ENCODE peak calls at places on chromosomes 13 and 19, in four cellular contexts. Z, P, X and L are unnamed samples.

GRCh38 chr19:49890349-49891311 is 6.1 kb downstream of the IL4I1 start:
- DNase-seq in Z (no peak), P (peak; percentile 86), X (no peak), L (peak; percentile 80)

GRCh38 chr13:72141845-72142470 is 275.0 kb upstream of the DACH1 start:
- DNase-seq in X (no peak), Z (no peak), P (no peak), L (no peak)

GRCh38 chr13:30866692-30867669 is 39.1 kb upstream of the MEDAG start:
- DNase-seq in Z (no peak), X (no peak), P (no peak), L (no peak)

GRCh38 chr13:40666905-40667621 is 622 bp upstream of the FOXO1 start:
- DNase-seq in Z (no peak), P (peak; percentile 50), X (peak; percentile 48), L (peak; percentile 70)

GRCh38 chr19:7778081-7778480 is 15.0 kb downstream of the CLEC4M start:
- DNase-seq in X (no peak), P (no peak), Z (no peak), L (no peak)

GRCh38 chr13:98327326-98328314 is 150.6 kb upstream of the RNF113B start:
- DNase-seq in P (no peak), Z (no peak), X (peak; percentile 88), L (peak; percentile 87)

GRCh38 chr19:56080669-56081401 is 40.3 kb downstream of the ZNF787 start:
- DNase-seq in Z (peak; percentile 38), X (peak; percentile 52), P (peak; percentile 84), L (peak; percentile 93)

GRCh38 chr13:46551410-46552301 is 1.3 kb upstream of the LRCH1 start:
- DNase-seq in P (peak; percentile 71), Z (no peak), X (peak; percentile 61), L (peak; percentile 87)

GRCh38 chr13:37985281-37985680 is 115.7 kb upstream of the TRPC4 start:
- DNase-seq in Z (no peak), P (no peak), X (no peak), L (no peak)

GRCh38 chr13:98507060-98507797 is 69.7 kb downstream of the STK24 start:
- DNase-seq in P (peak; percentile 69), X (peak; percentile 48), Z (no peak), L (peak; percentile 67)

GRCh38 chr19:37136118-37136517 is 36.4 kb downstream of the ZNF585A start:
- DNase-seq in X (no peak), Z (no peak), P (no peak), L (no peak)

GRCh38 chr19:13018037-13018914 is 23.0 kb downstream of the NFIX start:
- DNase-seq in Z (no peak), P (peak; percentile 50), X (no peak), L (peak; percentile 70)

GRCh38 chr13:27131202-27131623 is 40.4 kb downstream of the USP12 start:
- DNase-seq in Z (peak; percentile 99), X (no peak), P (peak; percentile 57), L (peak; percentile 45)

GRCh38 chr13:29817604-29818378 is 32.6 kb downstream of the UBL3 start:
- DNase-seq in Z (peak; percentile 69), P (no peak), X (no peak), L (no peak)

GRCh38 chr19:9971341-9971897 is 35.1 kb upstream of the OLFM2 start:
- DNase-seq in X (no peak), Z (no peak), P (no peak), L (no peak)

GRCh38 chr13:39417643-39418042 is 185.3 kb downstream of the LHFPL6 start:
- DNase-seq in P (no peak), X (no peak), Z (no peak), L (peak; percentile 52)

GRCh38 chr13:55464222-55464621 is 1676.5 kb upstream of the PRR20A start:
- DNase-seq in X (no peak), Z (no peak), P (no peak), L (no peak)

GRCh38 chr19:58002384-58003152 is at the start of gene ZNF606:
- DNase-seq in X (peak; percentile 72), P (peak; percentile 16), Z (peak; percentile 31), L (peak; percentile 94)

GRCh38 chr19:52638601-52639000 is 446 bp upstream of the ZNF83 start:
- DNase-seq in P (peak; percentile 40), Z (no peak), X (no peak), L (peak; percentile 40)

GRCh38 chr13:28984326-28984725 is 164.2 kb downstream of the MTUS2 start:
- DNase-seq in Z (no peak), X (no peak), P (no peak), L (no peak)

GRCh38 chr13:111515648-111516047 is 195.2 kb downstream of the TEX29 start:
- DNase-seq in Z (no peak), X (no peak), P (no peak), L (no peak)

DNA sequence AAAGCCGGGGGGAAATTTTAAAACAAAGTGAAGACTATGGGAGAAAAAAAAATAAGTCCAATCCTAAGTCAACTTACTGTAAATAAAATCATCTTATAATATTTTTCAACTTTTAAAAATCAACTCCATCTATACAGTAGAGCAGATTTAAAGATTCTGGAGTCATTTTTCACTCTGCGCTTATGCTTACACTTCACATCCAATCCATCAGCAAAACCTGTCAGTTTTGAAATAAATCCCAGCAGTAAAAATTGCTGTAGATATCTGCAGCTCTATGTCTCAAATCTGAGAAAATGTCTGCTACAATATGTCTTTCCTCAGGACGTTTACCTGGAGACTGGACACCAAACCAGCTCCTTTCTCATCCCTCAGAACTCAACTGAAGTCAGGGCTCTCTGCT is 254.6 kb upstream of the KLHL1 start:
- DNase-seq in Z (no peak), P (no peak), X (no peak), L (no peak)
- TF ChIP-seq POLR2AphosphoS5 in Z (no peak), P (no peak), X (no peak), L (no peak)

DNA sequence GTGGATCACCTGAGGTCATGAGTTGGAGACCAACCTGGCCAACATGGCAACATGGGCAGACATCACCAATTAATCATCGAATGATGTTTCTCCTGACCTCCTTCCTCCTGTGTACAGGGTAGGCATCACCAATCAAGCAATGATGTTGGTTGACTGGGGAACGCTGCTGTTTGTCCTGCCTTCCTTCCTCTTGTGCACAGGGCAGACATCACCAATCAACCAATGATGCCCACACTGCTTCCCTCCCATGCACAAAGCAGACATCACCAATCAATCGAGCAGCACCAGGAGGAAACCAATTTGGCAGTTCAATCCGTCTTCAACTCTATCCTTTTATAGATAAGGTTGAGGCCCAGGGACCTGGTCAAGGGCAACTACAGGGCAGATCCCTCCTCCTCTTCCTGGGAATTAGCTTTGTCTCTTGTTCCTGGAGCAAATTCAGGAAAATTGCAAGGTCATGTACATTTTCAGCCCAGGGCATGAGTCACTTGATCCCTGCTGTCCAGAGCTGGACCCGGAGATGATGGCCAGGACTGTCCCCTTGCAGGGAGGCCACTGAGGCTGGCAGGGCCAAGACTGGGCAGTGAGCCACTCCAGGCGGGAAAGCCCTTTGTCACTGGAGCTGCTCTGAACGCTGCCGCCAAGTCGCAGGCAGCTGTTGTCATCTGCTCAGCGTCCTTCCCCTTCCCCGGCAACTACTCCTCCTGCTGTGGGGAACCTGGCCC is 5.3 kb upstream of the CSNK1G2 start:
- DNase-seq in X (peak; percentile 62), Z (no peak), P (peak; percentile 66), L (peak; percentile 63)
- TF ChIP-seq JUNB in X (no peak), Z (no peak), P (no peak), L (no peak)

DNA sequence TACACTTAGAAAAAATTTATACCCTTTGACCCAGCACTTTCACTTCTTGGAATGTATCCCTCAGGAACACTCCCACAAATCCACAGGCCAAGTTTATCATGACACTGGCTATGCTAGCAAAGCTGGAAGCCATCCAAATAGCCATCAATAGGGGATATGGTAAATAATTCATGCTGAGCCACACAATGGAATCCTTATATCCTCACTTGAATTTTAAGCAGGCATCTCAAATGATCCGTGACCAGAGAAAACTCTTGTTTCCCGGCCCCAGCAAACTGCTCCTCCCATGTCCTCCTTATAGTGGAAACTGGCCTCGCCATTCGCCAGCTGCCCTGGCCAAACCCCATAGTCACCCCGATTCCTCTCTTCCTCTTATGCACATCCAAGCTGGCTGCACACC is 37.6 kb downstream of the GRIK5 start:
- DNase-seq in Z (no peak), X (no peak), P (no peak), L (peak; percentile 87)
- TF ChIP-seq CREB1 in Z (no peak), X (no peak), P (no peak), L (no peak)

DNA sequence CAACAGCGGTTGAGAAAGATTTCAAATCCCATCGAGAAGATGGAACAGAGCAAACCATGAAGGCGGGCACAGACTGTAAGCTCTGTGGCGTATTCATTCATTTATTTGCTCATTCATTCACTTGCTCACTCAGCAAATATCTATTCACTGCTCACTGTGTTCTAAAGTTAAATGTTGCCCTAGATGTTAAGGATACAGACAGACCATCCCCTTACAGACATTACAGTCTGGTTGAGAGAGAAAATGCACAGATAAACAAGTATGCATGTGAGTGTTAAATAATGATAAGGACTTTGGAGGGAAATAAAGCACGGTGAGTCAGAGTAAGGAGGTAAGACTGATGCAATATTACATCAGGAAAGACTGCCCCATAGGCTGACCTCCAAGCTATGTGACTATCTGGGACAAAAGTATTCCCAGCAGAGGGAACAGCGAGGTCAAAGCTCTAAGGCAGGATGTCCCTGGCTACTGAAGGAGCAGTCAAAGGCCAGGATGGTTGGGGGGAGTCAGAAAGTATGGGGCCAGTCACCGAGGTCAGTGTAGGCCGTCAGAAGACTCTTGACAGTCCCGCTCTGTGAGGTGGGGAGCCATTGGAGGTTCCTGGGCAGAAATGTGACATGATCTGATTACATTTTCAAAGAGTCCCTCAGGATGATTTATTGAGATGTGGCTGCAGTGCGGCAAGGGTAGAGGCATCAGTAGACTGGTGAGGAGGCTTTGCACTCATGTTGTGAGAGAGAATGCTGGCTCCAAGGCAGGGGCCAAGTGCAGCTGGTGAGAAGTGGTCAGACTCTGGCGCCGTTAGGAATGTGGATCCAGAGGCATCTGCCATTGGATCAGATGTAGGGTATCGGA is 37.9 kb downstream of the MBNL2 start:
- DNase-seq in X (peak; percentile 77), P (peak; percentile 84), Z (no peak), L (no peak)
- TF ChIP-seq POLR2AphosphoS5 in X (no peak), P (peak; percentile 61), Z (no peak), L (no peak)

GRCh38 chr19:19347401-19347800 is 26.8 kb downstream of the MAU2 start:
- DNase-seq in Z (no peak), P (no peak), X (no peak), L (no peak)

GRCh38 chr19:19348266-19348665 is 27.6 kb downstream of the MAU2 start:
- DNase-seq in Z (no peak), P (no peak), X (no peak), L (no peak)

GRCh38 chr19:19352823-19353222 is 32.2 kb downstream of the MAU2 start:
- DNase-seq in X (no peak), Z (no peak), P (no peak), L (no peak)

GRCh38 chr19:19345970-19346369 is 25.3 kb downstream of the MAU2 start:
- DNase-seq in Z (no peak), P (no peak), X (no peak), L (no peak)

DNA sequence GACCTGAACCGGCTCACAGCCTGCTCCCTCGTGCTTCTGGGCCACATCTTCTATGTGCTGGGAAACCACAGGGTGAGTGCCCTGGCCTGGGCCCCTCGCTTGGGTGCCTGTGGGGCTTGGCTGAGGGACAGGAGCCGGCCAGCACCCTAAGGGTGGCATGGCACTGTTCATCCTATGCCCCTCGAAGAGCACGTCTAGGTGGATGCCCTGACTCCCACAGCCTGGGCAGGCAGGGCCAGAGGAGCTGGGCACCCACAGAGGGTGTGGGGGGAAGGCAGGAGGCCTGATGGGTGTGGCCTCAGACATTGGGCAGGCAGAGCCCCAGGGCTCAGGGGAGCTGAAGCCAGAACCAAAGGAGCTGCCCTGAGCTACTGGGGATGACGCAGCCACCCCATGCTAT is 28.7 kb downstream of the MAU2 start:
- DNase-seq in Z (no peak), X (no peak), P (no peak), L (no peak)
- TF ChIP-seq JUNB in Z (no peak), X (no peak), P (no peak), L (no peak)